ENCODE peak calls at places on chromosomes 13 and 19, in five cellular contexts. Z is PC-3, O is PC-9, E is neural progenitor cell, R is GM23338. D is an unnamed sample. For H3F3A, the result is how much of the 10 kb centered on the place peaks cover.

GRCh38 chr13:85379433-85379832 is 419.8 kb downstream of the SLITRK6 start:
- DNase-seq in Z (no peak), R (no peak), E (no peak), O (no peak), D (peak)

GRCh38 chr13:95155504-95155903 is 145.7 kb downstream of the ABCC4 start:
- DNase-seq in E (no peak), O (no peak), Z (no peak), R (no peak), D (no peak)

GRCh38 chr19:14337510-14337909 is 43.7 kb upstream of the ADGRE5 start:
- DNase-seq in E (peak), R (peak), O (no peak), Z (peak), D (no peak)

GRCh38 chr13:49098771-49099512 is 121.2 kb upstream of the MLNR start:
- DNase-seq in O (peak), Z (no peak), E (peak), R (peak), D (peak)

GRCh38 chr13:112704634-112705145 is 14.9 kb downstream of the ATP11A start:
- DNase-seq in Z (no peak), O (no peak), E (no peak), R (no peak), D (no peak)

GRCh38 chr13:51331354-51331861 is 8.1 kb upstream of the SERPINE3 start:
- DNase-seq in O (no peak), E (no peak), R (no peak), Z (no peak), D (no peak)

GRCh38 chr13:24636776-24637175 is 43.4 kb upstream of the ATP12A start:
- DNase-seq in E (no peak), Z (no peak), R (no peak), O (no peak), D (no peak)

GRCh38 chr19:15129856-15130580 is 22.8 kb downstream of the SYDE1 start:
- DNase-seq in E (no peak), O (peak), Z (peak), R (no peak), D (no peak)

GRCh38 chr19:7197169-7197759 is 97.0 kb downstream of the INSR start:
- DNase-seq in E (peak), O (peak), Z (peak), R (peak), D (peak)

GRCh38 chr13:51906581-51906980 is 44.8 kb downstream of the CCDC70 start:
- DNase-seq in Z (peak), R (no peak), E (no peak), O (peak), D (no peak)

GRCh38 chr19:17309962-17310461 is 649 bp downstream of the DDA1 start:
- DNase-seq in E (no peak), Z (no peak), R (no peak), O (no peak), D (no peak)

GRCh38 chr13:78608705-78609463 is 5.5 kb upstream of the POU4F1 start:
- DNase-seq in R (peak), E (peak), Z (no peak), O (no peak), D (no peak)

GRCh38 chr13:50387124-50387581 is 371.9 kb downstream of the KCNRG start:
- DNase-seq in E (peak), O (no peak), Z (peak), R (peak), D (peak)

GRCh38 chr13:52155177-52155576 is 4.2 kb downstream of the NEK3 start:
- DNase-seq in R (no peak), E (no peak), O (no peak), Z (no peak), D (no peak)

GRCh38 chr13:44810067-44810840 is 179.0 kb downstream of the NUFIP1 start:
- DNase-seq in Z (peak), E (no peak), R (no peak), O (no peak), D (no peak)

GRCh38 chr19:56476671-56477428 is at the start of gene ZNF667:
- DNase-seq in R (peak), O (no peak), E (peak), Z (peak), D (no peak)

GRCh38 chr19:31548941-31549340 is 199.7 kb upstream of the TSHZ3 start:
- DNase-seq in O (no peak), E (peak), Z (no peak), R (peak), D (no peak)

GRCh38 chr19:40445945-40446784 is 2.0 kb upstream of the SERTAD3 start:
- DNase-seq in R (peak), E (peak), O (no peak), Z (peak), D (no peak)

GRCh38 chr19:383922-384800 is 24.8 kb downstream of the C2CD4C start:
- DNase-seq in Z (no peak), E (peak), O (no peak), R (peak), D (no peak)

GRCh38 chr13:37656247-37656940 is 57.8 kb upstream of the POSTN start:
- DNase-seq in O (peak), Z (peak), R (no peak), E (no peak), D (no peak)

GRCh38 chr19:46374526-46375475 is 27.9 kb downstream of the PPP5C start:
- DNase-seq in R (no peak), E (no peak), Z (no peak), O (no peak), D (no peak)

GRCh38 chr19:44685877-44686276 is 13.1 kb upstream of the CEACAM16 start:
- DNase-seq in Z (peak), O (peak), R (no peak), E (no peak), D (no peak)

GRCh38 chr19:7159105-7159933 is 89.8 kb downstream of the ZNF557 start:
- DNase-seq in R (no peak), O (no peak), Z (no peak), E (no peak), D (no peak)

GRCh38 chr19:10432736-10433130 is 12.4 kb downstream of the PDE4A start:
- DNase-seq in R (peak), Z (no peak), E (no peak), O (no peak), D (no peak)

GRCh38 chr19:34366670-34367423 is 1.9 kb downstream of the GPI start:
- DNase-seq in Z (no peak), R (no peak), E (no peak), O (no peak), D (no peak)

GRCh38 chr19:13441810-13442512 is 64.3 kb downstream of the CACNA1A start:
- DNase-seq in E (peak), R (peak), O (peak), Z (peak), D (peak)

GRCh38 chr19:49338023-49338677 is 2.9 kb downstream of the CD37 start:
- DNase-seq in R (peak), O (no peak), Z (no peak), E (peak), D (no peak)
- H3F3A ChIP-seq in R (under half), O (under half), Z (under half), E (under half), D (under half)

GRCh38 chr19:55387736-55388497 is 2.2 kb downstream of the RPL28 start:
- DNase-seq in Z (no peak), E (no peak), R (no peak), O (no peak), D (no peak)
- H3F3A ChIP-seq in Z (under half), E (half or more), R (half or more), O (half or more), D (half or more)

GRCh38 chr13:30846311-30846710 is 59.8 kb upstream of the MEDAG start:
- DNase-seq in R (no peak), O (peak), E (no peak), Z (no peak), D (no peak)
- H3F3A ChIP-seq in R (under half), O (under half), E (under half), Z (under half), D (under half)

DNA sequence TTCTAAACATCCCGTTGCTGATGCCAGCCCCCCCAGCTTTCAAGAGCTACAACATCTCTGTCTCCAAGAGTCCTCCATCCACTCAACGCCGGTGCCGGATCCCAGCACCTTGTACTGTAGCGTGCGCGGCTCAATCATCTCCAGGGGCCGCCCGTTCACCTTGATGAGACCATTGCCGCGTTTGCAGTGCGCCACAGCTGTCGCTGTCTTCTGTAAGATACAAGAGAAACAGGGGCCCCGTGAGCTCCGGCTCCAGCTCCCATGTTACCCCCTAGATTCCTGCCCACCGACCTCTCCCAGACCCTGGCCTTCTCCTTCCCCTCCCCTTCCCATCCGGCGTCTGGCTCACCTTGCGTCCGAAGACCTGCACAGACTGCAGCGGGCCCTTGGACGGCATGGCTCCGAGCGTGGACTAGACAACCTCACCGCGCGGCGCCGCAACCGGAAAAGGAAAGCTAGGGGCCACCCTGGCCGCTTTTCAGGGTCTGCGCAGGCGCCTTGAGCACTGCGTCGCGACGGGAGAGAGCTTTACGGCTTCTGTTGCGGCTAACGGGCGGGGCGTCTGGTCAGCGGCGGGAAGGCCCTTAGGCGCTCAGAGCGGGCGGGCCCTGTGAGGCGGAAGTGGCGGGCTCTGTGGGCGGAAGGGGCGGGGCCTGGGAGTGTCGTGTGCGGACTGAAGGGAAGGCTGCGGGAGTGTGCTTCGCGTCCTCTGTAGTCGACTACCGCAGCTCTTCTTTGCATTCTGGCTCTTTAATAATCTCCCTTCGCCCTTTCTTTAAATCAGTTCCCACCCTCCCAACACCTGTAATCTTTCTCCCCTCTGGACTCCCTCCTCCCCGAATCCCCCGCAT is at the start of gene RPS16:
- DNase-seq in Z (peak), E (peak), O (peak), R (peak), D (peak)
- H3F3A ChIP-seq in Z (under half), E (half or more), O (half or more), R (under half), D (under half)

GRCh38 chr19:18425515-18426415 is 6.6 kb downstream of the SSBP4 start:
- DNase-seq in E (no peak), Z (no peak), O (no peak), R (peak), D (no peak)
- H3F3A ChIP-seq in E (under half), Z (under half), O (under half), R (under half), D (under half)

GRCh38 chr19:38655148-38655824 is 7.8 kb downstream of the ACTN4 start:
- DNase-seq in O (no peak), Z (no peak), E (no peak), R (no peak), D (no peak)
- H3F3A ChIP-seq in O (half or more), Z (under half), E (under half), R (under half), D (under half)

GRCh38 chr13:30446122-30446500 is 19.6 kb downstream of the HMGB1 start:
- DNase-seq in O (no peak), E (peak), R (peak), Z (no peak), D (no peak)
- H3F3A ChIP-seq in O (under half), E (under half), R (under half), Z (under half), D (under half)

GRCh38 chr19:38683393-38684077 is 36.1 kb downstream of the ACTN4 start:
- DNase-seq in Z (peak), E (peak), R (peak), O (peak), D (peak)
- H3F3A ChIP-seq in Z (under half), E (under half), R (under half), O (half or more), D (under half)

GRCh38 chr19:50798943-50799851 is 9.0 kb downstream of the ACP4 start:
- DNase-seq in E (no peak), Z (no peak), R (no peak), O (no peak), D (no peak)
- H3F3A ChIP-seq in E (half or more), Z (under half), R (half or more), O (half or more), D (under half)